ENCODE peak calls at places on chromosome 22, in eight cellular contexts. F is fibroblast of mammary gland; X is brain microvascular endothelial cell; C is upper lobe of right lung; U is lung; B is CD4-positive, alpha-beta memory T cell; Z is hepatocyte; K is IMR-90. N is an unnamed sample.

GRCh38 chr22:36811094-36811797 is 5.6 kb downstream of the PVALB start:
- DNase-seq in F (no peak), X (no peak), C (no peak), U (no peak), B (no peak), Z (no peak), K (no peak), N (no peak)

GRCh38 chr22:22857607-22858558 is 29.7 kb upstream of the IGLL5 start:
- DNase-seq in F (no peak), X (no peak), C (no peak), U (no peak), B (no peak), Z (no peak), K (no peak), N (no peak)

GRCh38 chr22:39242809-39243442 is 1.9 kb downstream of the PDGFB start:
- DNase-seq in F (no peak), X (no peak), C (no peak), U (no peak), B (peak), Z (peak), K (no peak), N (no peak)

GRCh38 chr22:38706101-38706884 is 549 bp downstream of the GTPBP1 start:
- DNase-seq in F (peak), X (no peak), C (peak), U (peak), B (peak), Z (peak), K (peak), N (no peak)

GRCh38 chr22:29109853-29110252 is 37.0 kb downstream of the KREMEN1 start:
- DNase-seq in F (peak), X (no peak), C (no peak), U (no peak), B (no peak), Z (peak), K (peak), N (no peak)

GRCh38 chr22:35966314-35967045 is 62.1 kb downstream of the RBFOX2 start:
- DNase-seq in F (peak), X (no peak), C (no peak), U (no peak), B (no peak), Z (no peak), K (peak), N (no peak)

GRCh38 chr22:18060646-18061620 is 16.9 kb upstream of the PEX26 start:
- DNase-seq in F (peak), X (peak), C (peak), U (no peak), B (no peak), Z (peak), K (peak), N (no peak)

GRCh38 chr22:47609653-47610052 is 847.2 kb downstream of the TBC1D22A start:
- DNase-seq in F (no peak), X (no peak), C (peak), U (no peak), B (no peak), Z (no peak), K (no peak), N (no peak)

GRCh38 chr22:26542831-26543230 is 30.6 kb upstream of the TFIP11 start:
- DNase-seq in F (no peak), X (no peak), C (no peak), U (no peak), B (no peak), Z (no peak), K (no peak), N (peak)

GRCh38 chr22:47300698-47301405 is 538.4 kb downstream of the TBC1D22A start:
- DNase-seq in F (no peak), X (no peak), C (no peak), U (no peak), B (no peak), Z (no peak), K (no peak), N (no peak)

GRCh38 chr22:36671398-36671797 is 32.2 kb downstream of the CACNG2 start:
- DNase-seq in F (no peak), X (no peak), C (no peak), U (no peak), B (no peak), Z (no peak), K (no peak), N (no peak)

GRCh38 chr22:26547426-26547825 is 35.2 kb upstream of the TFIP11 start:
- DNase-seq in F (peak), X (no peak), C (no peak), U (no peak), B (no peak), Z (no peak), K (peak), N (peak)

DNA sequence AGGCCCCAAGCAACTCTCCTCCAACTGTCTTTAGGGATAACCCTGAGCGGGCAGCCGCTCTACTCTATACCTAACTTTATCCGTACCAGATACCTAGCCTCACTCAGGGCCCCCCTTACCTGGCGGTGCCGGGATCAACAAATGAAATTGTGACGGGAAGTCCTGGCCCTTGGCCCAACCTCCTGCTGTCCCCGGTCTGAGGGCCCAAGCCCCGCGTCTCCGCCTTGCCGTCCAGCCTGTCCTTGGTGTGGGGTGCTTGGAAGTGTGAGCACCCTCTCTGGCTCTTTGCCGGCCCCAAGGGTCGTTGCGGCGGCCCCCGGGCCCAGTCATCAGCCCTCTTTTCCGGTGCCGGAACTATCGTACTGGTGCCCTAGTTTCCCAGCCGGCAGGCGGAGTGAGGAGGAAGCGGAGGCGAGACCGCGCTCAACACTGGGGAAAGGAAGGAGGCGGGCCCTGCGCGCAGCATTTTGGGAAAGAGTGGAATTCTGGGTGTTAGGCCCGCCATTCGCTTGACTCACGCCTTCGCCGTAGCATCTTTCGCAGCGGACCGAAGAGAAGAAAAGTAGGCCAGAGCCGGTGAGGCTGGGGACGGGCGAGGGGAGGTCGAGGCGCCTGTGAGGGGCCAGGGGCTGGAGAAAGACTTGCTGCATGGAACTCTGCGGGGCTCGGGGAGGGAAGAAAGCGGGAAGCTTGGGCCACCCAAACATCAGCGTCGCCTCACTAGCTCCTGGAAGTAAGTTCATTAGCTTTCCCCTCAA is at the start of gene SNRPD3:
- DNase-seq in F (peak), X (peak), C (peak), U (peak), B (peak), Z (peak), K (peak), N (peak)
- H3K4me3 ChIP-seq in F (peak), X (peak), C (peak), U (peak), B (peak), Z (peak), K (peak), N (peak)

GRCh38 chr22:19892925-19893324 is 38.3 kb upstream of the GNB1L start:
- DNase-seq in F (peak), X (no peak), C (no peak), U (no peak), B (no peak), Z (no peak), K (peak), N (no peak)

GRCh38 chr22:19892249-19892879 is 37.7 kb upstream of the GNB1L start:
- DNase-seq in F (peak), X (peak), C (no peak), U (no peak), B (peak), Z (peak), K (peak), N (peak)

GRCh38 chr22:19890502-19891349 is 36.1 kb upstream of the GNB1L start:
- DNase-seq in F (no peak), X (no peak), C (no peak), U (no peak), B (no peak), Z (no peak), K (no peak), N (peak)

GRCh38 chr22:19889951-19890350 is 35.3 kb upstream of the GNB1L start:
- DNase-seq in F (no peak), X (no peak), C (no peak), U (no peak), B (no peak), Z (no peak), K (no peak), N (no peak)

DNA sequence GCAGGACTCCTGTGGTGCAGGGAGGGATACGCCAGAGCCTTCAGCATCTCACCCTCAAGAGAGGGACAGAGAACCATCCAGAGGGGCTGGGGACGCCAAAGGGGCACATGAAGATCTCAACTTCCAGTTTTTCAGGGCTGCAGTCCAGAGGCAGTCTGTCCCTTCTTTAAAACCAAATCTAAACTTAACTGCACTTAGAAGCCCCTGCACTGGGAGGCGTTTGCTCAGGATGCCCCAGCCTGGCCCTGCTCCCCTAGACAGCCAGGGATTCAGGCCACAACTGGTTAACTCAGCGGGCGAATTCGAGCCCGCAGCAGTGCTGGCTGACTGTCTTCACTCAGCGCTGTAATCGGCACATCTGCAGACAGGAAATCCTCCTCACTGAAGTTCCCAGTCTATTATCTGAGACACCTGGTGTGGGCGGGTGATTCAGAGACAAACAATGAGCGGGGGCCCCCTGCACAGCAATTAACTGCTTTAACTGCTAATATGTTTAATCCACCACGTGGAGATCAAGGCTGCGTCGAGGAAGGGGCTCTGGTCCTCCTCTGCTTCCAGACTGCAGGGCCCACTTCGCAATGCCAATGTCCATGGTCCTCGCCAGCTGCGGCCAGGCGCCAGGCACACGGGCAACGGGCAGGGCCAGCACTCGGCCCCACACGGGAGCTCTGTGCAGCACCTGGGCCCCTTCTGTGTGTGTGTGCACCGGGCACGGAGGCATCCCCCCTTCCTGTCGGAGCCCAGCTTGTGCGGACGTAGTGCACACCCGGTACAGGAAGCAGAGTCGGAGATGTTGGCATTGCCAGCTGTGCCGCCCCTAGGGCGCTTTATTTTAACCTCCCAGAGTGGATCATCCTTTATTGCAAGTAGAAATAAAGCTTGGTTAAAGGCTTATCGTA is 36.9 kb upstream of the GNB1L start:
- DNase-seq in F (peak), X (peak), C (no peak), U (no peak), B (peak), Z (peak), K (peak), N (peak)
- H3K4me3 ChIP-seq in F (no peak), X (no peak), C (peak), U (no peak), B (peak), Z (no peak), K (no peak), N (peak)

GRCh38 chr22:46026907-46027218 is 49.9 kb upstream of the WNT7B start:
- DNase-seq in F (no peak), X (no peak), C (no peak), U (no peak), B (no peak), Z (no peak), K (no peak), N (no peak)
- H3K4me3 ChIP-seq in F (no peak), X (peak), C (peak), U (no peak), B (no peak), Z (peak), K (no peak), N (no peak)

DNA sequence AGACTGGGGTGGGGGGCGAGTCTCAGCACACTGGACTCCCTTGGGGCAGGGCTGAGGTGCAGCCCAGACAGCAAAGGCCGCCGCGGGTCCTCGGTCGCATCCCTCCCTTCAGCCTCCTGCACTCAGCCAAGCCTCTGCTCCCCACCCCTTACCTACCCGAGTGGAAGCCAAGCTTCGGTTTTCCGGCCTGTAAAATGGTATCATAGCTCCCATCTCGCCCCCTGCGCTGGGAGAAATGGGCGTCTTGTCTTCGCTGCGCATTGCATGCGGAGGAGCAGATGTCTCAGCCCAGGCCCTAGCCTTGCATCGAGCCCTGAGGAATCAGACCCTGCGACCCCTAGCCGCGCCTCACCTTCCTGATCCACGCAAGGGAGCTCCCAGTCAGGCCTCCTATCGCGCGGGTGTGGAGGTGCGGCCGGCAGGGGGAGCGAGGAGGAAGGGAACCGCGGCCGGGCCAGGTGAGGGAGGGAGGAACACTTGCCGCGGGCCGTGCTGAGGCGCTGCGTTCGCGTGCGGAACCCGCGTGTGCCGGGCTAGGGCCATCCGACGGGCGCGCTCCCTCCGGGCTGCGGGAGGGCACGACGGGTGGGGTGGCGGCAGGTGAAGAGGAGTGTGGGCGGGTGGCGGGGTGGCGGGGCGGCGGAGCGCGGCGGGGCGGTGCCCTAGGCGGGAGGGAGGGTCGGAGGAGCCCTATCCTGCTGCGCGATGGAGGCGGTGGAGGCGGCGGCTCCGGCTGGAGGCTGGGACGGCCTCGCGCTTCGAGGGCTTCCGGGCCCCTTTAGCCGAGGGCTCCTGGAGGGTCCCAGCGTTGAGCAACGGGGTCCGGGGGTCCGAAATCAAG is 4.1 kb upstream of the TBX1 start:
- DNase-seq in F (no peak), X (no peak), C (peak), U (peak), B (peak), Z (peak), K (no peak), N (peak)
- H3K4me3 ChIP-seq in F (no peak), X (no peak), C (peak), U (no peak), B (peak), Z (no peak), K (no peak), N (peak)

GRCh38 chr22:45072322-45072903 is 62.6 kb upstream of the PHF21B start:
- DNase-seq in F (peak), X (peak), C (no peak), U (no peak), B (no peak), Z (peak), K (peak), N (no peak)
- H3K4me3 ChIP-seq in F (no peak), X (no peak), C (no peak), U (no peak), B (no peak), Z (no peak), K (no peak), N (no peak)

DNA sequence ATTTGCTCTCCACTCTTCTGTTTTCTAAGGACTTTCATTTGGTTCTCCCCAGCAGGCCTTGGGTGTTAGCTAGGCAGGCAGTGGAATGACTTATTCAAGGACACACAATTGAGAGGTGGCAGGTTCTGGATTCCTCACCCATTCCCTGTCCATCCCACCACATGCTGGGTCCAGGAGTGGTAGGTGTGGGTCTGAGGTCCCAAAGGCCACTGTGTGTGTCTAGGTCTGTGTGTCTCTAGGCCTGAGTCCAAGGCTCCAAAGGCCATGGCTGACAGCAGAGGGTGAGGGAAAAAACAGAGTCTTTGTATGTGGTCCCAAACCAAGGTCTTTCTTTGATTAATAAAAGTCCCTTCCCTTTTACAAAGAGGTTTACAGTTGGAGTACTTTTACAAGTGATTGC is 40.8 kb downstream of the SLC5A1 start:
- DNase-seq in F (no peak), X (no peak), C (no peak), U (no peak), B (no peak), Z (no peak), K (no peak), N (no peak)
- H3K4me3 ChIP-seq in F (no peak), X (no peak), C (no peak), U (no peak), B (no peak), Z (no peak), K (no peak), N (no peak)

DNA sequence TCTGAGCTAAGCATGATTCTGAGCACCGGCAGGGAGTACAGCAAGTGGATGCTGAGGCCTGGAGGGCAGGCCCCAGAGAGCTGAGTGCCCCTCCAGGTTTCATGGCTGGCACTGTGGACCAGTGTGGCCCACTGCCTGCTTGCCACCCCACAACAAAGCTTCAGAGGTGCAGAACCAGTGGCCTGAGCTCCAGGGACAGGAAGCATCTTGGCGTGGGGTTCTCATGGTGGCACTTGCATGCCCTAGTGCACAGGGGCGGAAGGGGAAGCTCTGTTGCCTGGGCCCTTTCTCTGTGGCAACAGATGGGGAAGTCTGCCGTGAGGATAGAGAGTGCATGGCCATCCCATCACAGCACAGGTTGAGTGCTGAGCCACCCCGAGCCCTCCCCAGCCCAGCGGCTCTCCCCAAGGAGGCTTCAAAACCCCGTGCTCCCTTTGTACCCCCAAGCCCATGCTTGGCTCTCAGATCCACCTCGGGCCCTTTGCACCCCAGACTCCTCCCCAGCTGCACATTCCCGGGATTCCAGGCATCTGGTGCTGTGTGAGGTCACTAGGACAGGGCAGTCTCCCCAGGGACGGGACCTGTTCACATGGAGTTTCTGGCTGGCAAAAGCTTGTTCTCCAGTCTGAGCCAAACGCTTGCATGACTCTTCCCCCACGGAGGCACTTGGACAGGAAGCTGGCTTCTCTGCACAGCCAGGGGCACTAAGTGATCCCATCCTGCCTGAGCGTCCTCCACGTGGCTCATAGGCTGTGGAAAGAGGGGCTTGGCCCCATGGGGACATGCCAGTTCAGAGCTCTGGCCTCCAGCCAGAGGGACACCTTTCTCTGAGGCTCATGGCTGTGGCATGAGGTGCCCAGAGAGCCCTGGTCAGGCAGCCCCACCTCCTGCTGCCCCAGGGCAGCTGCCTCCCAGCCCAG is 4.2 kb downstream of the SLC25A1 start:
- DNase-seq in F (peak), X (peak), C (no peak), U (no peak), B (no peak), Z (peak), K (peak), N (no peak)
- H3K4me3 ChIP-seq in F (no peak), X (peak), C (no peak), U (no peak), B (no peak), Z (no peak), K (no peak), N (no peak)

GRCh38 chr22:50697667-50698506 is 25.3 kb downstream of the SHANK3 start:
- DNase-seq in F (no peak), X (no peak), C (peak), U (no peak), B (no peak), Z (no peak), K (no peak), N (no peak)

GRCh38 chr22:50696251-50696798 is 23.7 kb downstream of the SHANK3 start:
- DNase-seq in F (no peak), X (no peak), C (no peak), U (no peak), B (no peak), Z (no peak), K (no peak), N (no peak)

GRCh38 chr22:50698546-50698945 is 25.9 kb downstream of the SHANK3 start:
- DNase-seq in F (no peak), X (no peak), C (peak), U (no peak), B (no peak), Z (no peak), K (no peak), N (no peak)

GRCh38 chr22:50695421-50696250 is 23.0 kb downstream of the SHANK3 start:
- DNase-seq in F (no peak), X (no peak), C (peak), U (no peak), B (no peak), Z (no peak), K (no peak), N (no peak)

GRCh38 chr22:50696799-50697561 is 24.4 kb downstream of the SHANK3 start:
- DNase-seq in F (no peak), X (no peak), C (peak), U (no peak), B (no peak), Z (peak), K (no peak), N (no peak)
- H3K4me3 ChIP-seq in F (peak), X (peak), C (peak), U (no peak), B (no peak), Z (peak), K (peak), N (no peak)

GRCh38 chr22:44869196-44869595 is 116.8 kb downstream of the ARHGAP8 start:
- DNase-seq in F (no peak), X (no peak), C (no peak), U (no peak), B (no peak), Z (no peak), K (peak), N (no peak)
- H3K4me3 ChIP-seq in F (no peak), X (no peak), C (no peak), U (no peak), B (no peak), Z (no peak), K (no peak), N (no peak)

GRCh38 chr22:19782533-19782932 is 22.0 kb downstream of the TBX1 start:
- DNase-seq in F (no peak), X (no peak), C (no peak), U (no peak), B (no peak), Z (no peak), K (no peak), N (no peak)
- H3K4me3 ChIP-seq in F (no peak), X (no peak), C (no peak), U (no peak), B (no peak), Z (no peak), K (no peak), N (no peak)

N was measured in Jurkat, Clone E6-1.